ENCODE peak calls at places on chromosomes 6 and 20, in four cellular contexts. One of them, this sample, is unnamed.

GRCh38 chr6:124040655-124041054 is 237.0 kb downstream of the NKAIN2 start:
- DNase-seq in neural progenitor cell: no peak
- DNase-seq in NCI-H1694 treated with DMSO at 0.1 percent for 48 hours: no peak
- DNase-seq in NCI-H1092: no peak
- DNase-seq in this sample: no peak

GRCh38 chr6:89984926-89985743 is 90.9 kb downstream of the GJA10 start:
- DNase-seq in neural progenitor cell: peak
- DNase-seq in NCI-H1694 treated with DMSO at 0.1 percent for 48 hours: peak
- DNase-seq in NCI-H1092: no peak
- DNase-seq in this sample: peak

GRCh38 chr20:45300961-45301360 is 5.7 kb upstream of the RBPJL start:
- DNase-seq in neural progenitor cell: peak
- DNase-seq in NCI-H1694 treated with DMSO at 0.1 percent for 48 hours: no peak
- DNase-seq in NCI-H1092: no peak
- DNase-seq in this sample: peak

GRCh38 chr6:144006731-144007454 is 1.2 kb downstream of the PLAGL1 start:
- DNase-seq in neural progenitor cell: peak
- DNase-seq in NCI-H1694 treated with DMSO at 0.1 percent for 48 hours: no peak
- DNase-seq in NCI-H1092: no peak
- DNase-seq in this sample: no peak

GRCh38 chr6:15421945-15422733 is 176.3 kb downstream of the JARID2 start:
- DNase-seq in neural progenitor cell: no peak
- DNase-seq in NCI-H1694 treated with DMSO at 0.1 percent for 48 hours: no peak
- DNase-seq in NCI-H1092: no peak
- DNase-seq in this sample: no peak

GRCh38 chr20:47228654-47229053 is 127.8 kb downstream of the ZMYND8 start:
- DNase-seq in neural progenitor cell: no peak
- DNase-seq in NCI-H1694 treated with DMSO at 0.1 percent for 48 hours: no peak
- DNase-seq in NCI-H1092: no peak
- DNase-seq in this sample: no peak

GRCh38 chr20:8331740-8332412 is 199.8 kb downstream of the PLCB1 start:
- DNase-seq in neural progenitor cell: no peak
- DNase-seq in NCI-H1694 treated with DMSO at 0.1 percent for 48 hours: peak
- DNase-seq in NCI-H1092: no peak
- DNase-seq in this sample: no peak

GRCh38 chr20:49785851-49786174 is 26.8 kb upstream of the SLC9A8 start:
- DNase-seq in neural progenitor cell: no peak
- DNase-seq in NCI-H1694 treated with DMSO at 0.1 percent for 48 hours: no peak
- DNase-seq in NCI-H1092: no peak
- DNase-seq in this sample: no peak

GRCh38 chr6:142187209-142187608 is 40.1 kb downstream of the VTA1 start:
- DNase-seq in neural progenitor cell: no peak
- DNase-seq in NCI-H1694 treated with DMSO at 0.1 percent for 48 hours: no peak
- DNase-seq in NCI-H1092: no peak
- DNase-seq in this sample: no peak

GRCh38 chr6:35496036-35496850 is 636 bp downstream of the TEAD3 start:
- DNase-seq in neural progenitor cell: peak
- DNase-seq in NCI-H1694 treated with DMSO at 0.1 percent for 48 hours: no peak
- DNase-seq in NCI-H1092: no peak
- DNase-seq in this sample: peak

GRCh38 chr6:16305246-16305725 is 66.9 kb downstream of the GMPR start:
- DNase-seq in neural progenitor cell: no peak
- DNase-seq in NCI-H1694 treated with DMSO at 0.1 percent for 48 hours: no peak
- DNase-seq in NCI-H1092: no peak
- DNase-seq in this sample: peak

GRCh38 chr20:52039746-52040145 is 151.8 kb downstream of the ZFP64 start:
- DNase-seq in neural progenitor cell: peak
- DNase-seq in NCI-H1694 treated with DMSO at 0.1 percent for 48 hours: no peak
- DNase-seq in NCI-H1092: no peak
- DNase-seq in this sample: no peak

GRCh38 chr6:75081920-75082319 is 123.9 kb downstream of the COL12A1 start:
- DNase-seq in neural progenitor cell: no peak
- DNase-seq in NCI-H1694 treated with DMSO at 0.1 percent for 48 hours: no peak
- DNase-seq in NCI-H1092: no peak
- DNase-seq in this sample: no peak

GRCh38 chr6:160160450-160160849 is 38.8 kb downstream of the SLC22A1 start:
- DNase-seq in neural progenitor cell: no peak
- DNase-seq in NCI-H1694 treated with DMSO at 0.1 percent for 48 hours: no peak
- DNase-seq in NCI-H1092: no peak
- DNase-seq in this sample: no peak

GRCh38 chr6:43922423-43923375 is 152.7 kb downstream of the VEGFA start:
- DNase-seq in neural progenitor cell: no peak
- DNase-seq in NCI-H1694 treated with DMSO at 0.1 percent for 48 hours: no peak
- DNase-seq in NCI-H1092: no peak
- DNase-seq in this sample: no peak

GRCh38 chr6:36330366-36330765 is 6.3 kb downstream of the BNIP5 start:
- DNase-seq in neural progenitor cell: no peak
- DNase-seq in NCI-H1694 treated with DMSO at 0.1 percent for 48 hours: no peak
- DNase-seq in NCI-H1092: no peak
- DNase-seq in this sample: no peak

GRCh38 chr6:154039231-154039842 is at the start of gene OPRM1:
- DNase-seq in neural progenitor cell: peak
- DNase-seq in NCI-H1694 treated with DMSO at 0.1 percent for 48 hours: no peak
- DNase-seq in NCI-H1092: no peak
- DNase-seq in this sample: peak

GRCh38 chr6:166484863-166485262 is 101.6 kb downstream of the RAMACL start:
- DNase-seq in neural progenitor cell: no peak
- DNase-seq in NCI-H1694 treated with DMSO at 0.1 percent for 48 hours: no peak
- DNase-seq in NCI-H1092: no peak
- DNase-seq in this sample: no peak

GRCh38 chr20:49566401-49566800 is 1.5 kb downstream of the PTGIS start:
- DNase-seq in neural progenitor cell: no peak
- DNase-seq in NCI-H1694 treated with DMSO at 0.1 percent for 48 hours: no peak
- DNase-seq in NCI-H1092: no peak
- DNase-seq in this sample: no peak

GRCh38 chr20:12966468-12967085 is 42.2 kb upstream of the SPTLC3 start:
- DNase-seq in neural progenitor cell: peak
- DNase-seq in NCI-H1694 treated with DMSO at 0.1 percent for 48 hours: peak
- DNase-seq in NCI-H1092: no peak
- DNase-seq in this sample: no peak

GRCh38 chr6:129719692-129720091 is 9.7 kb upstream of the ARHGAP18 start:
- DNase-seq in neural progenitor cell: no peak
- DNase-seq in NCI-H1694 treated with DMSO at 0.1 percent for 48 hours: no peak
- DNase-seq in NCI-H1092: no peak
- DNase-seq in this sample: no peak

GRCh38 chr20:60123096-60123495 is 164.9 kb downstream of the CDH26 start:
- DNase-seq in neural progenitor cell: no peak
- DNase-seq in NCI-H1694 treated with DMSO at 0.1 percent for 48 hours: no peak
- DNase-seq in NCI-H1092: no peak
- DNase-seq in this sample: no peak

GRCh38 chr6:130632288-130632687 is 194.9 kb upstream of the SMLR1 start:
- DNase-seq in neural progenitor cell: peak
- DNase-seq in NCI-H1694 treated with DMSO at 0.1 percent for 48 hours: no peak
- DNase-seq in NCI-H1092: peak
- DNase-seq in this sample: no peak

GRCh38 chr6:154672086-154672485 is 61.1 kb upstream of the SCAF8 start:
- DNase-seq in neural progenitor cell: no peak
- DNase-seq in NCI-H1694 treated with DMSO at 0.1 percent for 48 hours: no peak
- DNase-seq in NCI-H1092: no peak
- DNase-seq in this sample: no peak

GRCh38 chr6:126076992-126077664 is 90.8 kb downstream of the TRMT11 start:
- DNase-seq in neural progenitor cell: no peak
- DNase-seq in NCI-H1694 treated with DMSO at 0.1 percent for 48 hours: no peak
- DNase-seq in NCI-H1092: no peak
- DNase-seq in this sample: no peak

GRCh38 chr6:3729603-3730344 is 21.7 kb downstream of the PXDC1 start:
- DNase-seq in neural progenitor cell: no peak
- DNase-seq in NCI-H1694 treated with DMSO at 0.1 percent for 48 hours: no peak
- DNase-seq in NCI-H1092: no peak
- DNase-seq in this sample: no peak

GRCh38 chr6:48782230-48782629 is 671.2 kb upstream of the PTCHD4 start:
- DNase-seq in neural progenitor cell: peak
- DNase-seq in NCI-H1694 treated with DMSO at 0.1 percent for 48 hours: no peak
- DNase-seq in NCI-H1092: no peak
- DNase-seq in this sample: peak

GRCh38 chr6:132797975-132798819 is at the start of gene SLC18B1:
- DNase-seq in neural progenitor cell: peak
- DNase-seq in NCI-H1694 treated with DMSO at 0.1 percent for 48 hours: no peak
- DNase-seq in NCI-H1092: no peak
- DNase-seq in this sample: peak

GRCh38 chr20:4135385-4136077 is 120.2 kb upstream of the RNF24 start:
- DNase-seq in neural progenitor cell: no peak
- DNase-seq in NCI-H1694 treated with DMSO at 0.1 percent for 48 hours: no peak
- DNase-seq in NCI-H1092: no peak
- DNase-seq in this sample: no peak

GRCh38 chr6:38824243-38824894 is 109.3 kb downstream of the DNAH8 start:
- DNase-seq in neural progenitor cell: no peak
- DNase-seq in NCI-H1694 treated with DMSO at 0.1 percent for 48 hours: no peak
- DNase-seq in NCI-H1092: no peak
- DNase-seq in this sample: no peak

GRCh38 chr20:57074386-57074785 is 192.1 kb downstream of the BMP7 start:
- DNase-seq in neural progenitor cell: no peak
- DNase-seq in NCI-H1694 treated with DMSO at 0.1 percent for 48 hours: no peak
- DNase-seq in NCI-H1092: no peak
- DNase-seq in this sample: no peak

GRCh38 chr6:156107514-156108150 is 652.0 kb upstream of the NOX3 start:
- DNase-seq in neural progenitor cell: peak
- DNase-seq in NCI-H1694 treated with DMSO at 0.1 percent for 48 hours: peak
- DNase-seq in NCI-H1092: no peak
- DNase-seq in this sample: peak

GRCh38 chr6:26532699-26533523 is 5.3 kb upstream of the HMGN4 start:
- DNase-seq in neural progenitor cell: peak
- DNase-seq in NCI-H1694 treated with DMSO at 0.1 percent for 48 hours: peak
- DNase-seq in NCI-H1092: peak
- DNase-seq in this sample: peak

GRCh38 chr6:72724545-72724944 is 102.7 kb downstream of the KCNQ5 start:
- DNase-seq in neural progenitor cell: no peak
- DNase-seq in NCI-H1694 treated with DMSO at 0.1 percent for 48 hours: no peak
- DNase-seq in NCI-H1092: no peak
- DNase-seq in this sample: no peak

GRCh38 chr20:26169506-26169905 is 472.9 kb upstream of the ZNF337 start:
- DNase-seq in neural progenitor cell: no peak
- DNase-seq in NCI-H1694 treated with DMSO at 0.1 percent for 48 hours: no peak
- DNase-seq in NCI-H1092: no peak
- DNase-seq in this sample: no peak

GRCh38 chr20:31936430-31936829 is 15.4 kb downstream of the PDRG1 start:
- DNase-seq in neural progenitor cell: no peak
- DNase-seq in NCI-H1694 treated with DMSO at 0.1 percent for 48 hours: no peak
- DNase-seq in NCI-H1092: no peak
- DNase-seq in this sample: peak

GRCh38 chr20:33305591-33306057 is 22.6 kb downstream of the BPIFB1 start:
- DNase-seq in neural progenitor cell: no peak
- DNase-seq in NCI-H1694 treated with DMSO at 0.1 percent for 48 hours: no peak
- DNase-seq in NCI-H1092: no peak
- DNase-seq in this sample: no peak

GRCh38 chr20:43490038-43490437 is 17.5 kb upstream of the L3MBTL1 start:
- DNase-seq in neural progenitor cell: no peak
- DNase-seq in NCI-H1694 treated with DMSO at 0.1 percent for 48 hours: no peak
- DNase-seq in NCI-H1092: no peak
- DNase-seq in this sample: no peak